ENCODE peak calls at places on chromosomes 11 and 22, in four cellular contexts. Z is testis, D is endothelial cell, E is ascending aorta. S is an unnamed sample.

GRCh38 chr11:75000975-75001354 is 12.2 kb downstream of the NEU3 start:
- DNase-seq in Z (no peak), D (no peak), E (no peak), S (no peak)

GRCh38 chr22:47237890-47238480 is 475.5 kb downstream of the TBC1D22A start:
- DNase-seq in D (no peak), Z (no peak), E (no peak), S (no peak)

GRCh38 chr11:71451596-71452353 is 1.2 kb upstream of the NADSYN1 start:
- DNase-seq in D (peak), E (no peak), Z (peak), S (no peak)

GRCh38 chr11:41306435-41306834 is 153.0 kb downstream of the LRRC4C start:
- DNase-seq in D (no peak), E (no peak), Z (no peak), S (no peak)

GRCh38 chr11:78424334-78425270 is 7.0 kb upstream of the GAB2 start:
- DNase-seq in D (no peak), Z (no peak), E (no peak), S (no peak)

GRCh38 chr22:27624705-27625104 is 176.9 kb downstream of the MN1 start:
- DNase-seq in D (no peak), E (no peak), Z (no peak), S (no peak)

GRCh38 chr11:4184163-4184916 is 89.7 kb downstream of the RRM1 start:
- DNase-seq in E (no peak), D (no peak), Z (no peak), S (no peak)

GRCh38 chr11:64385953-64386704 is 27.2 kb downstream of the RPS6KA4 start:
- DNase-seq in Z (no peak), E (no peak), D (no peak), S (no peak)

GRCh38 chr11:24386551-24387404 is 110.1 kb upstream of the LUZP2 start:
- DNase-seq in E (no peak), Z (no peak), D (peak), S (no peak)

GRCh38 chr11:34331329-34331728 is 26.5 kb downstream of the ABTB2 start:
- DNase-seq in D (no peak), Z (no peak), E (no peak), S (no peak)

GRCh38 chr11:65425105-65425970 is 2.7 kb downstream of the NEAT1 start:
- DNase-seq in Z (peak), D (no peak), E (peak), S (no peak)

GRCh38 chr11:34640050-34640971 is 19.4 kb downstream of the EHF start:
- DNase-seq in D (no peak), Z (no peak), E (no peak), S (no peak)

GRCh38 chr11:74019860-74020259 is 11.0 kb upstream of the UCP3 start:
- DNase-seq in D (no peak), E (no peak), Z (no peak), S (no peak)

GRCh38 chr11:103735497-103736032 is 300.9 kb upstream of the DDI1 start:
- DNase-seq in Z (no peak), D (no peak), E (no peak), S (no peak)

GRCh38 chr11:64036081-64037026 is 623 bp downstream of the FLRT1 start:
- DNase-seq in D (no peak), Z (no peak), E (no peak), S (no peak)

GRCh38 chr22:25563757-25564319 is 637 bp upstream of the GRK3 start:
- DNase-seq in D (no peak), E (peak), Z (peak), S (no peak)

GRCh38 chr11:106031936-106032335 is 9.9 kb upstream of the MSANTD4 start:
- DNase-seq in Z (no peak), E (no peak), D (no peak), S (no peak)

GRCh38 chr11:83909579-83909978 is 623.4 kb upstream of the CCDC90B start:
- DNase-seq in E (no peak), Z (no peak), D (no peak), S (no peak)

GRCh38 chr22:42548597-42549328 is 5.0 kb upstream of the SERHL2 start:
- DNase-seq in E (no peak), D (no peak), Z (no peak), S (no peak)

GRCh38 chr11:118448294-118448693 is 12.0 kb downstream of the KMT2A start:
- DNase-seq in Z (no peak), D (no peak), E (no peak), S (no peak)

GRCh38 chr11:704799-705645 is 1.0 kb upstream of the EPS8L2 start:
- DNase-seq in Z (no peak), E (no peak), D (no peak), S (no peak)

GRCh38 chr11:11574373-11574772 is 47.4 kb downstream of the GALNT18 start:
- DNase-seq in D (no peak), E (no peak), Z (no peak), S (no peak)

GRCh38 chr22:39254789-39255298 is 10.1 kb upstream of the PDGFB start:
- DNase-seq in Z (no peak), D (no peak), E (peak), S (no peak)

GRCh38 chr22:43467171-43467570 is 55.4 kb downstream of the MPPED1 start:
- DNase-seq in Z (peak), D (no peak), E (no peak), S (no peak)

GRCh38 chr11:134412508-134413333 is 679 bp upstream of the B3GAT1 start:
- DNase-seq in Z (peak), D (peak), E (no peak), S (peak)

GRCh38 chr11:1152316-1153104 is 5.2 kb upstream of the MUC5AC start:
- DNase-seq in E (no peak), D (no peak), Z (peak), S (no peak)

GRCh38 chr11:3611976-3612678 is 29.7 kb downstream of the ART5 start:
- DNase-seq in E (no peak), D (no peak), Z (no peak), S (no peak)

GRCh38 chr11:95659088-95659487 is 130.5 kb downstream of the FAM76B start:
- DNase-seq in E (no peak), D (no peak), Z (no peak), S (no peak)

GRCh38 chr11:30016588-30017363 is at the start of gene KCNA4:
- DNase-seq in Z (no peak), D (peak), E (no peak), S (peak)

GRCh38 chr11:24587655-24588054 is 90.8 kb downstream of the LUZP2 start:
- DNase-seq in D (no peak), E (no peak), Z (no peak), S (no peak)

GRCh38 chr22:30324008-30324730 is 2.6 kb downstream of the TBC1D10A start:
- DNase-seq in D (no peak), E (no peak), Z (no peak), S (no peak)

GRCh38 chr11:72069787-72070251 is 10.5 kb downstream of the NUMA1 start:
- DNase-seq in E (peak), D (no peak), Z (peak), S (no peak)

GRCh38 chr11:3614742-3615171 is 27.0 kb downstream of the ART5 start:
- DNase-seq in Z (no peak), E (no peak), D (no peak), S (no peak)

GRCh38 chr11:62324738-62325556 is 12.3 kb upstream of the ASRGL1 start:
- DNase-seq in Z (peak), D (peak), E (no peak), S (peak)

GRCh38 chr11:26608507-26609146 is 36.6 kb upstream of the MUC15 start:
- DNase-seq in D (no peak), Z (no peak), E (no peak), S (no peak)

DNA sequence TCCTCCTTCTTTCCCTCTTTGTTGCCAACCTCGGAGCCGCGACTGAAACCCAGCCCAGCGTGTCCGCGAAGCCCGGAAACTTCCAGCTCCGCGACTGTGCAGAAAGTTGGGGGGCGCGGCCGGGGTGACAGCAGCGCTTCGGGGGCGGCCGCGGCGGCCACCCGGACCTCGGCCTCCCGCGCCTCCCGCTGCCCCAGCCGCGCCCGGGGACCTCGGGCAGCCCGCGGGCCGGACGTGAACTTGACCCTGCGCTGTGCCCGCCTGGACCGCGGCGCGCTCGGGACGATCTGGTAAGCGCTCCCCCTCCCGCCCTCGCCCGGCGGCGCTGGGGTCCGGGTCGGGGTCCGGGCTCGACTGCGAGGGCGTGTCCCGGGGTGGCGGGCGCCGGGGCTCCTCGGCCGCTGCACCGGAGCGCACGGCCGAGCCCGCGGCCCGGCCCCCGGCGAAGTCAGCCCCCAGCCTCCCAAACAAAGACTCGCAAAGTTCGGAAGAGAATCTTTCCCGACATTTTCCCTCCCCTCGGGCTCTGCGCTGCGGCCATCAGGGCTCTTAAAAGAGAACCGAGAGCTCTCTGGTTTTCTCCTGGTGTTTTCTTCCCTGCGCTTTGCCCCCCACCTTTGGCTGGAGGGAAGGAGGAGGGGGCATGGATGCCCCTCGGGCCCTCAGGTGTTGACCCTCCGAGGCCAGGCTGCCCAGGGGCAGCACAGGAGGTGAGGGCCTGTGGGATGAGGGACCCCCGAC is 67.9 kb upstream of the WNT7B start:
- DNase-seq in Z (no peak), D (no peak), E (peak), S (no peak)
- TF ChIP-seq CTCF in Z (no peak), D (no peak), E (no peak), S (no peak)

GRCh38 chr11:120115272-120116000 is 22.5 kb downstream of the TRIM29 start:
- DNase-seq in D (no peak), Z (no peak), E (no peak), S (no peak)
- TF ChIP-seq CTCF in D (no peak), Z (no peak), E (no peak), S (no peak)

GRCh38 chr11:57639321-57640067 is 10.2 kb downstream of the YPEL4 start:
- DNase-seq in E (no peak), Z (no peak), D (peak), S (peak)
- TF ChIP-seq CTCF in E (no peak), Z (no peak), D (peak), S (peak)

GRCh38 chr11:94507485-94507884 is 4.8 kb upstream of the C11orf97 start:
- DNase-seq in Z (no peak), D (no peak), E (no peak), S (no peak)

GRCh38 chr11:94500181-94500580 is 6.4 kb downstream of the ANKRD49 start:
- DNase-seq in Z (no peak), E (no peak), D (no peak), S (no peak)

GRCh38 chr11:94501522-94501921 is 7.7 kb downstream of the ANKRD49 start:
- DNase-seq in D (no peak), E (no peak), Z (no peak), S (no peak)

GRCh38 chr11:94504689-94505293 is 7.5 kb upstream of the C11orf97 start:
- DNase-seq in D (peak), Z (no peak), E (no peak), S (no peak)
- TF ChIP-seq CTCF in D (peak), Z (peak), E (peak), S (peak)

S was measured in neural crest cell.